ENCODE peak calls at places on chromosomes 16 and 17, in seven cellular contexts. S, V, T, I, G, A and Z are unnamed samples.

GRCh38 chr17:50283246-50283645 is 9.0 kb downstream of the TMEM92 start:
- DNase-seq in I (no peak), S (no peak), G (no peak), V (no peak), A (no peak), T (no peak), Z (no peak)

GRCh38 chr16:57476546-57477410 is 9.5 kb downstream of the DOK4 start:
- DNase-seq in G (no peak), A (no peak), T (no peak), S (no peak), I (peak), V (no peak), Z (no peak)

GRCh38 chr16:10013364-10013763 is 168.9 kb downstream of the GRIN2A start:
- DNase-seq in I (no peak), T (no peak), V (no peak), S (no peak), A (no peak), G (no peak), Z (no peak)

GRCh38 chr16:62665269-62665668 is 629.0 kb upstream of the CDH8 start:
- DNase-seq in I (no peak), G (no peak), A (no peak), S (no peak), V (no peak), T (no peak), Z (no peak)

GRCh38 chr17:65297916-65298315 is 160.7 kb downstream of the RGS9 start:
- DNase-seq in S (no peak), G (no peak), A (no peak), T (no peak), I (no peak), V (no peak), Z (no peak)

GRCh38 chr17:67801626-67802175 is 23.6 kb upstream of the BPTF start:
- DNase-seq in G (peak), A (no peak), V (no peak), T (no peak), I (no peak), S (no peak), Z (no peak)

GRCh38 chr17:81917565-81918332 is at the start of gene SIRT7:
- DNase-seq in I (peak), G (peak), A (no peak), S (peak), V (no peak), T (peak), Z (peak)

GRCh38 chr17:2122641-2123302 is 67.9 kb downstream of the HIC1 start:
- DNase-seq in V (peak), G (no peak), I (no peak), T (peak), S (peak), A (peak), Z (no peak)

GRCh38 chr16:66103245-66103644 is 263.2 kb upstream of the CDH5 start:
- DNase-seq in G (peak), T (no peak), V (no peak), S (no peak), A (no peak), I (peak), Z (no peak)

GRCh38 chr17:50352072-50352692 is 6.3 kb downstream of the XYLT2 start:
- DNase-seq in A (no peak), G (no peak), T (no peak), S (no peak), V (no peak), I (no peak), Z (no peak)

GRCh38 chr17:76943781-76944213 is 75.6 kb downstream of the MGAT5B start:
- DNase-seq in A (no peak), I (no peak), G (no peak), T (no peak), S (no peak), V (peak), Z (no peak)

GRCh38 chr17:83171661-83172060 is 92.3 kb downstream of the METRNL start:
- DNase-seq in V (no peak), S (no peak), T (no peak), I (no peak), A (no peak), G (no peak), Z (no peak)

GRCh38 chr16:61721561-61721960 is 314.7 kb downstream of the CDH8 start:
- DNase-seq in T (peak), I (no peak), V (no peak), S (no peak), G (no peak), A (no peak), Z (peak)

GRCh38 chr17:22503322-22503899 is 811.1 kb downstream of the KCNJ18 start:
- DNase-seq in S (no peak), V (no peak), T (no peak), A (no peak), I (no peak), G (no peak), Z (no peak)

GRCh38 chr16:84795338-84796053 is 24.3 kb upstream of the CRISPLD2 start:
- DNase-seq in T (peak), I (no peak), G (no peak), V (no peak), A (no peak), S (no peak), Z (no peak)

GRCh38 chr17:62094175-62094574 is 29.1 kb upstream of the MED13 start:
- DNase-seq in V (no peak), I (no peak), T (no peak), S (no peak), G (no peak), A (no peak), Z (no peak)

GRCh38 chr16:57373117-57373947 is 1.0 kb downstream of the CX3CL1 start:
- DNase-seq in A (no peak), G (no peak), I (no peak), V (no peak), T (no peak), S (no peak), Z (no peak)

GRCh38 chr17:48328457-48328856 is 101.6 kb downstream of the SKAP1 start:
- DNase-seq in I (no peak), T (no peak), A (no peak), G (no peak), S (no peak), V (no peak), Z (no peak)

GRCh38 chr17:7867881-7868329 is 10.1 kb downstream of the CYB5D1 start:
- DNase-seq in I (no peak), S (no peak), T (no peak), G (no peak), V (no peak), A (no peak), Z (no peak)

GRCh38 chr16:74573622-74574021 is 33.3 kb downstream of the GLG1 start:
- DNase-seq in S (no peak), T (no peak), G (no peak), V (no peak), I (no peak), A (no peak), Z (no peak)

GRCh38 chr16:90057738-90058173 is 19.4 kb downstream of the PRDM7 start:
- DNase-seq in V (no peak), I (no peak), S (no peak), G (no peak), A (no peak), T (peak), Z (no peak)

GRCh38 chr17:59844884-59845594 is 47.7 kb downstream of the TUBD1 start:
- DNase-seq in G (peak), A (no peak), S (no peak), I (no peak), V (no peak), T (peak), Z (no peak)

GRCh38 chr16:56457927-56458470 is 6.6 kb downstream of the OGFOD1 start:
- DNase-seq in I (no peak), A (no peak), G (no peak), T (no peak), V (no peak), S (no peak), Z (no peak)

GRCh38 chr16:69131167-69131748 is 1.1 kb downstream of the CHTF8 start:
- DNase-seq in G (peak), I (peak), S (no peak), V (no peak), T (peak), A (no peak), Z (no peak)

GRCh38 chr17:9105068-9105868 is 84.0 kb downstream of the NTN1 start:
- DNase-seq in T (no peak), I (no peak), V (no peak), S (no peak), G (no peak), A (no peak), Z (no peak)

GRCh38 chr17:83109793-83110645 is 30.6 kb downstream of the METRNL start:
- DNase-seq in A (peak), V (no peak), I (peak), G (peak), S (no peak), T (peak), Z (peak)

GRCh38 chr16:87138316-87138715 is 178.9 kb downstream of the C16orf95 start:
- DNase-seq in S (no peak), G (no peak), I (no peak), A (no peak), V (no peak), T (no peak), Z (no peak)

GRCh38 chr17:75159196-75160031 is 5.1 kb upstream of the JPT1 start:
- DNase-seq in I (no peak), S (no peak), A (no peak), T (peak), V (no peak), G (no peak), Z (no peak)

GRCh38 chr17:74147966-74148365 is 55.5 kb upstream of the RPL38 start:
- DNase-seq in V (no peak), T (no peak), I (no peak), G (no peak), S (no peak), A (no peak), Z (no peak)

GRCh38 chr17:1087381-1088241 is 90.7 kb downstream of the TIMM22 start:
- DNase-seq in I (peak), V (no peak), A (peak), T (no peak), S (peak), G (peak), Z (no peak)

GRCh38 chr17:74805543-74805991 is 29.4 kb upstream of the NAT9 start:
- DNase-seq in A (no peak), V (no peak), G (peak), S (no peak), T (no peak), I (peak), Z (no peak)

GRCh38 chr17:47400333-47400732 is 76.6 kb downstream of the EFCAB13 start:
- DNase-seq in I (no peak), S (no peak), G (no peak), A (no peak), V (no peak), T (no peak), Z (no peak)

GRCh38 chr16:8775359-8775758 is 22.1 kb downstream of the TMEM186 start:
- DNase-seq in A (no peak), S (no peak), T (no peak), I (no peak), V (no peak), G (no peak), Z (no peak)

GRCh38 chr16:12680531-12680930 is 123.2 kb downstream of the CPPED1 start:
- DNase-seq in T (no peak), G (no peak), A (no peak), V (no peak), I (no peak), S (no peak), Z (no peak)

GRCh38 chr16:1195393-1195666 is 29.7 kb downstream of the TPSG1 start:
- DNase-seq in G (no peak), S (no peak), A (no peak), T (no peak), V (no peak), I (no peak), Z (no peak)

GRCh38 chr17:45221081-45221996 is at the start of gene FMNL1:
- DNase-seq in T (no peak), V (no peak), G (no peak), S (no peak), I (no peak), A (no peak), Z (no peak)